ENCODE peak calls at places on chromosome 22, in six cellular contexts. B, F, D, V, L and P are unnamed samples.

GRCh38 chr22:38415046-38415445 is 40.0 kb downstream of the KCNJ4 start:
- DNase-seq in B (no peak), F (no peak), D (no peak), V (no peak), L (peak), P (no peak)

GRCh38 chr22:29306830-29307657 is 594 bp downstream of the GAS2L1 start:
- DNase-seq in B (no peak), F (no peak), D (peak), V (peak), L (peak), P (peak)

GRCh38 chr22:20524004-20524481 is 16.6 kb downstream of the MED15 start:
- DNase-seq in B (no peak), F (no peak), D (no peak), V (peak), L (no peak), P (no peak)

GRCh38 chr22:40898850-40899357 is 37.0 kb upstream of the DNAJB7 start:
- DNase-seq in B (peak), F (peak), D (no peak), V (peak), L (peak), P (peak)

GRCh38 chr22:38569181-38569971 is 607 bp downstream of the DMC1 start:
- DNase-seq in B (no peak), F (no peak), D (no peak), V (no peak), L (no peak), P (no peak)

GRCh38 chr22:19658057-19658966 is 56.0 kb upstream of the SEPTIN5 start:
- DNase-seq in B (no peak), F (no peak), D (peak), V (no peak), L (no peak), P (no peak)

GRCh38 chr22:48702573-48703264 is 1125.0 kb downstream of the BRD1 start:
- DNase-seq in B (no peak), F (no peak), D (no peak), V (no peak), L (peak), P (no peak)

GRCh38 chr22:47055921-47056320 is 293.5 kb downstream of the TBC1D22A start:
- DNase-seq in B (no peak), F (no peak), D (no peak), V (no peak), L (no peak), P (no peak)

GRCh38 chr22:47238886-47239860 is 476.7 kb downstream of the TBC1D22A start:
- DNase-seq in B (no peak), F (no peak), D (peak), V (no peak), L (no peak), P (no peak)

GRCh38 chr22:48531721-48532435 is 1295.8 kb downstream of the BRD1 start:
- DNase-seq in B (no peak), F (no peak), D (no peak), V (no peak), L (no peak), P (no peak)

GRCh38 chr22:46726066-46726985 is 11.7 kb downstream of the CERK start:
- DNase-seq in B (peak), F (no peak), D (no peak), V (no peak), L (peak), P (no peak)

GRCh38 chr22:40491990-40492631 is 121.7 kb downstream of the SGSM3 start:
- DNase-seq in B (no peak), F (no peak), D (no peak), V (peak), L (no peak), P (no peak)

GRCh38 chr22:30422481-30423295 is 2.9 kb upstream of the MTFP1 start:
- DNase-seq in B (no peak), F (peak), D (peak), V (peak), L (peak), P (peak)

GRCh38 chr22:26367402-26368245 is 61.4 kb upstream of the ASPHD2 start:
- DNase-seq in B (no peak), F (peak), D (no peak), V (peak), L (peak), P (no peak)
- TF ChIP-seq CTCF in B (peak), F (peak), D (peak), V (peak), L (peak), P (peak)

GRCh38 chr22:35230839-35231584 is 26.3 kb upstream of the HMGXB4 start:
- DNase-seq in B (no peak), F (no peak), D (no peak), V (no peak), L (no peak), P (no peak)

GRCh38 chr22:35231585-35232084 is 25.7 kb upstream of the HMGXB4 start:
- DNase-seq in B (no peak), F (peak), D (no peak), V (peak), L (peak), P (no peak)

GRCh38 chr22:35227248-35227647 is 30.0 kb upstream of the HMGXB4 start:
- DNase-seq in B (no peak), F (no peak), D (no peak), V (no peak), L (no peak), P (no peak)

GRCh38 chr22:35230417-35230816 is 26.9 kb upstream of the HMGXB4 start:
- DNase-seq in B (no peak), F (no peak), D (no peak), V (no peak), L (no peak), P (no peak)

DNA sequence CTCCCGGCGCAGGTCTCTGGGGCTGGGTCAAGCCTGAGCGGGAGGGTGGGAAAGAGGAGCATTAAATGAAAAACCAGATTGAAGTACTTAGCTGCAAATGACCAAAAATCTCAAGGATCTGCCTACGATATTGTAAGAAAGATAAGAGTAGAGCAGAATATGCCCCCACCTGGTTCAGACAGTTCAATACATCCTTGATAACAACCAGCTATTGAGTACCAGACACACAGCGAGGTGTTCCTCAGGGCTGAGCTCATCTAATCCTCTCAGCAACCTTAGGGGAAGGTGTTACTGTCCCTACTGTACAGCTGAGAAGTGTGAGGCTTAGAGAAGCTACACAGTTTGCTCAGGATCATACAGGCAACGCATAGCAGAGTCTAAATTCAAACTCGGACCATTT is 27.4 kb upstream of the HMGXB4 start:
- DNase-seq in B (no peak), F (no peak), D (no peak), V (no peak), L (no peak), P (no peak)
- TF ChIP-seq CTCF in B (no peak), F (no peak), D (no peak), V (no peak), L (no peak), P (no peak)

GRCh38 chr22:25148149-25148691 is 51.4 kb upstream of the CRYBB3 start:
- DNase-seq in B (no peak), F (no peak), D (no peak), V (no peak), L (peak), P (no peak)

GRCh38 chr22:25144522-25144921 is 55.1 kb upstream of the CRYBB3 start:
- DNase-seq in B (no peak), F (no peak), D (no peak), V (no peak), L (no peak), P (no peak)

GRCh38 chr22:25146906-25147754 is 52.5 kb upstream of the CRYBB3 start:
- DNase-seq in B (no peak), F (no peak), D (no peak), V (no peak), L (no peak), P (no peak)

GRCh38 chr22:25149014-25149413 is 50.6 kb upstream of the CRYBB3 start:
- DNase-seq in B (no peak), F (no peak), D (no peak), V (no peak), L (no peak), P (no peak)

GRCh38 chr22:25146311-25146710 is 53.3 kb upstream of the CRYBB3 start:
- DNase-seq in B (no peak), F (no peak), D (no peak), V (no peak), L (no peak), P (no peak)
- TF ChIP-seq CTCF in B (no peak), F (no peak), D (no peak), V (no peak), L (no peak), P (no peak)

DNA sequence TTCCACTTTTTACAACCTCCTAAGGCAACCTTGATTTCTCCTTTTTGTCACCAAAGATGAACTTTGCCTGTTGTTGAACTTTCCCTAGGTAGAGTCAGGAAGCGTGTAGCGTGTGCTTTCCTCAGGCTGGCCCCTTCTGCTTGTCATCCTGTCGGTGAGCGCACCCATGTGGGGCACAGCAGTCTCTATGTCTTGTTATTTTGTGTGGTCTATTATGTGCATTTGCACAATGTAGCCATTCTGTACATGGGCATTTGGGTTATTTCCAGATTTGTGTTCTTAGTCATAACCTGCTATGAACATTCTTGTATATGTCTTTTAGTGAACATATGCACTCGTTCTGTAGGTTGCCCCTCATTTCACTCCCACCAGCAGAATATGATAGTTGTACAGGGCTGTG is 34.9 kb downstream of the CABIN1 start:
- DNase-seq in B (no peak), F (no peak), D (no peak), V (no peak), L (no peak), P (no peak)
- TF ChIP-seq CTCF in B (no peak), F (no peak), D (no peak), V (no peak), L (no peak), P (no peak)

GRCh38 chr22:36453855-36454378 is 27.5 kb downstream of the TXN2 start:
- DNase-seq in B (no peak), F (no peak), D (no peak), V (no peak), L (no peak), P (no peak)

GRCh38 chr22:36454916-36455570 is 26.4 kb downstream of the TXN2 start:
- DNase-seq in B (no peak), F (peak), D (peak), V (peak), L (peak), P (no peak)

GRCh38 chr22:36453266-36453607 is 28.2 kb downstream of the TXN2 start:
- DNase-seq in B (no peak), F (no peak), D (no peak), V (no peak), L (no peak), P (no peak)

GRCh38 chr22:36449776-36450175 is 31.7 kb downstream of the TXN2 start:
- DNase-seq in B (no peak), F (no peak), D (no peak), V (no peak), L (peak), P (no peak)

DNA sequence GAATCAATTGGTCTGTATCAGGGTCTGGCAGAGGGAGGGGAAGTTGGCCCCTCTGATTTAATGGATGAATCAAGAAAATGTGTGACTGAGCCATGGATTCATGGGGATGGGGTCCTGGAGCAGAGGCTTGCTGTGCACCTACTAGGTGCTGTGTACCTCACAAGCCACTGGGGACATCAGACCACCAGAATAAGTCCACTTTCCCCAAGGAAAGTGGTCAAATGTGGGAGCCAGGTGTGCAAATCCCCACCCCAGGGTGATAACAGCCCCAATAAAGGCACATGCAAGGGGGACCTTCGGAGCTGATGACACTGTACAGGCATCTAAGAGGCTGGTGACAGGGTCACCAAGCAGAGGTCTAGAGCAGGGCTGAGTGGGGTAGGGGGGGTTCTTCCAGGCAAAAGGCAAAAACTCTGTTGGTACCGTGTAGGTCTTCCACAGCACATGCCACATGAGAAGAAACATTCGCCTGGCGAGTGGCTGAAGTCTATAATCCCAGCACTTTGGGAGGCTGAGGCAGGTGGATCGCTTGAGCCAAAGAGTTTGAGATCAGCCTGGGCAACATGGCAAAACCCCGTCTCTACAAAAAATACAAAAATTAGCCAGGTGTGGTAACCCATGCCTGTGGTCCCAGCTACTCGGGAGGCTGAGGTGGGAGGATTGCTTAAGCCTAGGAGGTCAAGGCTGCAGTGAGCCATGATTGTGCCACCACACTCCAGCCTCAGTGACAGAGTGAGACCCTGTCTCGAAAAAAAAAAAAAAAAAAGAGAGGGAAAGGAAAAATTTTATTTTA is 28.8 kb downstream of the TXN2 start:
- DNase-seq in B (no peak), F (no peak), D (no peak), V (no peak), L (peak), P (no peak)
- TF ChIP-seq CTCF in B (no peak), F (no peak), D (no peak), V (no peak), L (no peak), P (no peak)

GRCh38 chr22:45381348-45381747 is 32.1 kb downstream of the SMC1B start:
- DNase-seq in B (no peak), F (no peak), D (no peak), V (no peak), L (no peak), P (no peak)
- TF ChIP-seq CTCF in B (no peak), F (no peak), D (no peak), V (no peak), L (no peak), P (no peak)

GRCh38 chr22:31977141-31977781 is 32.9 kb downstream of the YWHAH start:
- DNase-seq in B (peak), F (peak), D (peak), V (peak), L (peak), P (no peak)
- TF ChIP-seq CTCF in B (peak), F (peak), D (peak), V (peak), L (peak), P (peak)

DNA sequence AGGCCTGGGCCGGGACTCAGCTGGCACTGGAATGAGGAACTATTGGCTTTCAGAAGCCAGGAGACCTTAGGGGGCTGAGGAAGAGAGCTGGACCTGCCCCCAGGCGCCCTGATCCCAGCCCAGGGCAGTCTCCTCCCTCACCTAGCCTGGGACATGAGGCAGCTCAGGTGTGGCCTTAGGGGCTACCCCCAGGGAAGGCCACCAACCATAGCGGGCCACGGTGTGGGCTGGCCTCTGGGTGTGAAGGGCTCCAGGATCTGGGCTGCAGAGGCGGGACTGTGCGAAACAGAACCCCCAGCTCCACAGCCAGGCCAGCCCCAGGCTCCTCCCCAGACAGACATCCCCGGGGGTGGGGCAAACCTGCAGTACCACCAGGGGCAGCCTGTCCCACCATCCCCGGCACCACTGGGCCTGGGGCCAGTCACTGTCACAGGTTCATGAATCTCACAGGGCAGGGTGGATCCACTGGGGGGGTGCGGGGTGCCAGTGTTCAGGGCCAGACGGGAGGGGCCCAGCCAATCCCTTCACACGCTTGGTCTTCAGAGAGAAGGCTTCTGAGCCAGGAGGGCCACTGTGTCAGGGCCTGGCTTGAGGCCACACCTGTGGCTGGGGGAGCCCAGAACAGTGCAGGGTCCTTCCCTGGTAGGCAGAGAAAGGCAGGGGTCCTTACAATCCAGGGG is 3.5 kb downstream of the PLXNB2 start:
- DNase-seq in B (no peak), F (no peak), D (no peak), V (no peak), L (peak), P (no peak)
- TF ChIP-seq CTCF in B (no peak), F (peak), D (peak), V (no peak), L (peak), P (no peak)